ENCODE peak calls at places on chromosomes 16 and 17, in four cellular contexts. One of them, this sample, is unnamed.

GRCh38 chr16:29808219-29808900 is 2.0 kb downstream of the MAZ start:
- DNase-seq in AG08395: no peak
- DNase-seq in naive thymus-derived CD8-positive, alpha-beta T cell: no peak
- DNase-seq in ureter: peak
- DNase-seq in this sample: no peak

GRCh38 chr17:64502809-64503208 is 3.3 kb downstream of the DDX5 start:
- DNase-seq in AG08395: no peak
- DNase-seq in naive thymus-derived CD8-positive, alpha-beta T cell: no peak
- DNase-seq in ureter: no peak
- DNase-seq in this sample: peak

GRCh38 chr17:15920758-15921239 is 24.1 kb upstream of the ADORA2B start:
- DNase-seq in ureter: no peak
- DNase-seq in naive thymus-derived CD8-positive, alpha-beta T cell: no peak
- DNase-seq in AG08395: peak
- DNase-seq in this sample: no peak

GRCh38 chr16:30527635-30528178 is 1.3 kb upstream of the ZNF768 start:
- DNase-seq in AG08395: no peak
- DNase-seq in naive thymus-derived CD8-positive, alpha-beta T cell: no peak
- DNase-seq in ureter: peak
- DNase-seq in this sample: peak

GRCh38 chr16:70652322-70652721 is 6.0 kb downstream of the IL34 start:
- DNase-seq in ureter: no peak
- DNase-seq in AG08395: no peak
- DNase-seq in naive thymus-derived CD8-positive, alpha-beta T cell: no peak
- DNase-seq in this sample: no peak

GRCh38 chr16:58628845-58629680 is 563 bp downstream of the CNOT1 start:
- DNase-seq in naive thymus-derived CD8-positive, alpha-beta T cell: peak
- DNase-seq in AG08395: peak
- DNase-seq in ureter: peak
- DNase-seq in this sample: peak

GRCh38 chr17:77209330-77209748 is 68.6 kb downstream of the SEC14L1 start:
- DNase-seq in AG08395: no peak
- DNase-seq in ureter: no peak
- DNase-seq in naive thymus-derived CD8-positive, alpha-beta T cell: no peak
- DNase-seq in this sample: no peak

GRCh38 chr16:14483819-14484385 is 146.2 kb downstream of the PARN start:
- DNase-seq in AG08395: no peak
- DNase-seq in naive thymus-derived CD8-positive, alpha-beta T cell: no peak
- DNase-seq in ureter: no peak
- DNase-seq in this sample: no peak

GRCh38 chr17:80761421-80761871 is 216.8 kb downstream of the RPTOR start:
- DNase-seq in ureter: peak
- DNase-seq in naive thymus-derived CD8-positive, alpha-beta T cell: no peak
- DNase-seq in AG08395: peak
- DNase-seq in this sample: no peak

GRCh38 chr16:58494981-58495860 is 4.7 kb upstream of the NDRG4 start:
- DNase-seq in ureter: peak
- DNase-seq in naive thymus-derived CD8-positive, alpha-beta T cell: no peak
- DNase-seq in AG08395: peak
- DNase-seq in this sample: no peak

GRCh38 chr17:1493291-1493980 is 950 bp upstream of the MYO1C start:
- DNase-seq in naive thymus-derived CD8-positive, alpha-beta T cell: no peak
- DNase-seq in ureter: no peak
- DNase-seq in AG08395: no peak
- DNase-seq in this sample: no peak

GRCh38 chr17:82923366-82924113 is 83.7 kb upstream of the ZNF750 start:
- DNase-seq in naive thymus-derived CD8-positive, alpha-beta T cell: no peak
- DNase-seq in AG08395: no peak
- DNase-seq in ureter: no peak
- DNase-seq in this sample: no peak

GRCh38 chr17:9700754-9701476 is 55.6 kb downstream of the USP43 start:
- DNase-seq in ureter: no peak
- DNase-seq in naive thymus-derived CD8-positive, alpha-beta T cell: no peak
- DNase-seq in AG08395: no peak
- DNase-seq in this sample: no peak

GRCh38 chr17:44557653-44558285 is 485 bp downstream of the FZD2 start:
- DNase-seq in ureter: no peak
- DNase-seq in AG08395: peak
- DNase-seq in naive thymus-derived CD8-positive, alpha-beta T cell: peak
- DNase-seq in this sample: peak

GRCh38 chr17:42677921-42678781 is 1.4 kb upstream of the PLEKHH3 start:
- DNase-seq in AG08395: peak
- DNase-seq in ureter: peak
- DNase-seq in naive thymus-derived CD8-positive, alpha-beta T cell: peak
- DNase-seq in this sample: peak

GRCh38 chr17:81242421-81243332 is 3.6 kb downstream of the NDUFAF8 start:
- DNase-seq in AG08395: no peak
- DNase-seq in naive thymus-derived CD8-positive, alpha-beta T cell: no peak
- DNase-seq in ureter: no peak
- DNase-seq in this sample: no peak